ENCODE peak calls at places on chromosomes 6 and 20, in six cellular contexts. N, U, L, C, X and Y are unnamed samples.

GRCh38 chr6:80343511-80343910 is 237.0 kb downstream of the BCKDHB start:
- DNase-seq in L (no peak), U (no peak), X (no peak), N (no peak), C (no peak), Y (no peak)

GRCh38 chr20:47557791-47558190 is 56.1 kb downstream of the NCOA3 start:
- DNase-seq in X (no peak), U (no peak), C (no peak), N (no peak), L (no peak), Y (no peak)

GRCh38 chr20:62391165-62392076 is 4.5 kb downstream of the RPS21 start:
- DNase-seq in C (no peak), X (no peak), U (no peak), N (no peak), L (peak), Y (no peak)

GRCh38 chr6:162974685-162975084 is 246.9 kb downstream of the PACRG start:
- DNase-seq in X (no peak), L (no peak), N (no peak), C (no peak), U (no peak), Y (no peak)

GRCh38 chr6:41730531-41731436 is 4.6 kb downstream of the TFEB start:
- DNase-seq in X (no peak), L (no peak), N (no peak), U (peak), C (no peak), Y (no peak)

GRCh38 chr6:10801224-10801848 is 37.0 kb downstream of the MAK start:
- DNase-seq in N (peak), U (peak), L (peak), C (peak), X (no peak), Y (peak)

GRCh38 chr20:63314566-63315239 is 21.7 kb downstream of the COL20A1 start:
- DNase-seq in C (no peak), U (no peak), L (no peak), N (no peak), X (no peak), Y (no peak)

GRCh38 chr6:17580518-17581048 is 19.5 kb upstream of the FAM8A1 start:
- DNase-seq in N (no peak), X (no peak), L (no peak), C (peak), U (no peak), Y (no peak)

GRCh38 chr6:56840467-56841371 is 114.2 kb upstream of the BEND6 start:
- DNase-seq in L (no peak), X (no peak), U (peak), C (no peak), N (no peak), Y (no peak)

GRCh38 chr6:126039284-126039683 is 52.9 kb downstream of the TRMT11 start:
- DNase-seq in U (peak), C (no peak), L (no peak), N (no peak), X (no peak), Y (no peak)